ENCODE peak calls at places on chromosome 2, in ten cellular contexts. One of them, this sample, is unnamed.

GRCh38 chr2:20421988-20422678 is 24.7 kb upstream of the RHOB start:
- DNase-seq in GM12891: no peak
- DNase-seq in skeletal muscle cell: peak
- DNase-seq in activated naive CD4-positive, alpha-beta T cell treated with anti-CD3 and anti-CD28 coated beads for 36 hours: no peak
- DNase-seq in activated CD4-positive, alpha-beta T cell treated with anti-CD3 and anti-CD28 coated beads, Interleukin-2, amount 50 U/mL, for 24 hours: no peak
- DNase-seq in GM23248: peak
- DNase-seq in adrenal gland: peak
- DNase-seq in naive thymus-derived CD4-positive, alpha-beta T cell: no peak
- DNase-seq in transverse colon: peak
- DNase-seq in activated CD8-positive, alpha-beta memory T cell treated with anti-CD3 and anti-CD28 coated beads, Interleukin-2, amount 50 U/mL, for 48 hours: peak
- DNase-seq in this sample: no peak

GRCh38 chr2:234335676-234336228 is 161.1 kb downstream of the ARL4C start:
- DNase-seq in adrenal gland: peak
- DNase-seq in skeletal muscle cell: peak
- DNase-seq in activated CD8-positive, alpha-beta memory T cell treated with anti-CD3 and anti-CD28 coated beads, Interleukin-2, amount 50 U/mL, for 48 hours: peak
- DNase-seq in naive thymus-derived CD4-positive, alpha-beta T cell: peak
- DNase-seq in GM12891: no peak
- DNase-seq in GM23248: peak
- DNase-seq in transverse colon: peak
- DNase-seq in activated CD4-positive, alpha-beta T cell treated with anti-CD3 and anti-CD28 coated beads, Interleukin-2, amount 50 U/mL, for 24 hours: no peak
- DNase-seq in activated naive CD4-positive, alpha-beta T cell treated with anti-CD3 and anti-CD28 coated beads for 36 hours: peak
- DNase-seq in this sample: peak

GRCh38 chr2:233690444-233690843 is 2.2 kb upstream of the UGT1A6 start:
- DNase-seq in activated naive CD4-positive, alpha-beta T cell treated with anti-CD3 and anti-CD28 coated beads for 36 hours: no peak
- DNase-seq in transverse colon: no peak
- DNase-seq in activated CD4-positive, alpha-beta T cell treated with anti-CD3 and anti-CD28 coated beads, Interleukin-2, amount 50 U/mL, for 24 hours: no peak
- DNase-seq in adrenal gland: no peak
- DNase-seq in GM12891: no peak
- DNase-seq in activated CD8-positive, alpha-beta memory T cell treated with anti-CD3 and anti-CD28 coated beads, Interleukin-2, amount 50 U/mL, for 48 hours: no peak
- DNase-seq in GM23248: no peak
- DNase-seq in skeletal muscle cell: no peak
- DNase-seq in naive thymus-derived CD4-positive, alpha-beta T cell: no peak
- DNase-seq in this sample: no peak

GRCh38 chr2:47035615-47036488 is 119.3 kb downstream of the STPG4 start:
- DNase-seq in skeletal muscle cell: no peak
- DNase-seq in naive thymus-derived CD4-positive, alpha-beta T cell: no peak
- DNase-seq in activated naive CD4-positive, alpha-beta T cell treated with anti-CD3 and anti-CD28 coated beads for 36 hours: no peak
- DNase-seq in activated CD4-positive, alpha-beta T cell treated with anti-CD3 and anti-CD28 coated beads, Interleukin-2, amount 50 U/mL, for 24 hours: no peak
- DNase-seq in GM23248: no peak
- DNase-seq in transverse colon: no peak
- DNase-seq in GM12891: no peak
- DNase-seq in activated CD8-positive, alpha-beta memory T cell treated with anti-CD3 and anti-CD28 coated beads, Interleukin-2, amount 50 U/mL, for 48 hours: no peak
- DNase-seq in adrenal gland: peak
- DNase-seq in this sample: no peak

GRCh38 chr2:136204959-136205358 is 87.0 kb upstream of the CXCR4 start:
- DNase-seq in activated CD4-positive, alpha-beta T cell treated with anti-CD3 and anti-CD28 coated beads, Interleukin-2, amount 50 U/mL, for 24 hours: no peak
- DNase-seq in naive thymus-derived CD4-positive, alpha-beta T cell: no peak
- DNase-seq in adrenal gland: no peak
- DNase-seq in skeletal muscle cell: no peak
- DNase-seq in transverse colon: no peak
- DNase-seq in GM23248: no peak
- DNase-seq in activated naive CD4-positive, alpha-beta T cell treated with anti-CD3 and anti-CD28 coated beads for 36 hours: no peak
- DNase-seq in GM12891: no peak
- DNase-seq in activated CD8-positive, alpha-beta memory T cell treated with anti-CD3 and anti-CD28 coated beads, Interleukin-2, amount 50 U/mL, for 48 hours: no peak
- DNase-seq in this sample: no peak

GRCh38 chr2:144357623-144358400 is 162.1 kb downstream of the ZEB2 start:
- DNase-seq in activated CD4-positive, alpha-beta T cell treated with anti-CD3 and anti-CD28 coated beads, Interleukin-2, amount 50 U/mL, for 24 hours: no peak
- DNase-seq in adrenal gland: no peak
- DNase-seq in transverse colon: no peak
- DNase-seq in GM12891: no peak
- DNase-seq in activated CD8-positive, alpha-beta memory T cell treated with anti-CD3 and anti-CD28 coated beads, Interleukin-2, amount 50 U/mL, for 48 hours: no peak
- DNase-seq in activated naive CD4-positive, alpha-beta T cell treated with anti-CD3 and anti-CD28 coated beads for 36 hours: peak
- DNase-seq in GM23248: peak
- DNase-seq in skeletal muscle cell: peak
- DNase-seq in naive thymus-derived CD4-positive, alpha-beta T cell: no peak
- DNase-seq in this sample: no peak

GRCh38 chr2:88481937-88482336 is 29.4 kb upstream of the FOXI3 start:
- DNase-seq in adrenal gland: no peak
- DNase-seq in transverse colon: no peak
- DNase-seq in activated naive CD4-positive, alpha-beta T cell treated with anti-CD3 and anti-CD28 coated beads for 36 hours: no peak
- DNase-seq in activated CD8-positive, alpha-beta memory T cell treated with anti-CD3 and anti-CD28 coated beads, Interleukin-2, amount 50 U/mL, for 48 hours: no peak
- DNase-seq in naive thymus-derived CD4-positive, alpha-beta T cell: no peak
- DNase-seq in GM12891: no peak
- DNase-seq in activated CD4-positive, alpha-beta T cell treated with anti-CD3 and anti-CD28 coated beads, Interleukin-2, amount 50 U/mL, for 24 hours: no peak
- DNase-seq in skeletal muscle cell: peak
- DNase-seq in GM23248: peak
- DNase-seq in this sample: no peak

GRCh38 chr2:32622570-32623310 is 5.1 kb upstream of the TTC27 start:
- DNase-seq in activated CD8-positive, alpha-beta memory T cell treated with anti-CD3 and anti-CD28 coated beads, Interleukin-2, amount 50 U/mL, for 48 hours: no peak
- DNase-seq in GM12891: no peak
- DNase-seq in activated CD4-positive, alpha-beta T cell treated with anti-CD3 and anti-CD28 coated beads, Interleukin-2, amount 50 U/mL, for 24 hours: no peak
- DNase-seq in transverse colon: no peak
- DNase-seq in skeletal muscle cell: no peak
- DNase-seq in adrenal gland: no peak
- DNase-seq in naive thymus-derived CD4-positive, alpha-beta T cell: no peak
- DNase-seq in GM23248: peak
- DNase-seq in activated naive CD4-positive, alpha-beta T cell treated with anti-CD3 and anti-CD28 coated beads for 36 hours: no peak
- DNase-seq in this sample: no peak

GRCh38 chr2:187150667-187151066 is 297.4 kb downstream of the CALCRL start:
- DNase-seq in skeletal muscle cell: peak
- DNase-seq in adrenal gland: no peak
- DNase-seq in activated CD8-positive, alpha-beta memory T cell treated with anti-CD3 and anti-CD28 coated beads, Interleukin-2, amount 50 U/mL, for 48 hours: no peak
- DNase-seq in transverse colon: no peak
- DNase-seq in naive thymus-derived CD4-positive, alpha-beta T cell: no peak
- DNase-seq in GM23248: peak
- DNase-seq in activated CD4-positive, alpha-beta T cell treated with anti-CD3 and anti-CD28 coated beads, Interleukin-2, amount 50 U/mL, for 24 hours: no peak
- DNase-seq in activated naive CD4-positive, alpha-beta T cell treated with anti-CD3 and anti-CD28 coated beads for 36 hours: no peak
- DNase-seq in GM12891: no peak
- DNase-seq in this sample: no peak

GRCh38 chr2:3449936-3450335 is 69.4 kb downstream of the ADI1 start:
- DNase-seq in activated naive CD4-positive, alpha-beta T cell treated with anti-CD3 and anti-CD28 coated beads for 36 hours: no peak
- DNase-seq in GM12891: no peak
- DNase-seq in activated CD8-positive, alpha-beta memory T cell treated with anti-CD3 and anti-CD28 coated beads, Interleukin-2, amount 50 U/mL, for 48 hours: no peak
- DNase-seq in GM23248: no peak
- DNase-seq in skeletal muscle cell: no peak
- DNase-seq in transverse colon: no peak
- DNase-seq in adrenal gland: no peak
- DNase-seq in activated CD4-positive, alpha-beta T cell treated with anti-CD3 and anti-CD28 coated beads, Interleukin-2, amount 50 U/mL, for 24 hours: no peak
- DNase-seq in naive thymus-derived CD4-positive, alpha-beta T cell: no peak
- DNase-seq in this sample: no peak

GRCh38 chr2:13413989-13414388 is 697.3 kb downstream of the TRIB2 start:
- DNase-seq in activated naive CD4-positive, alpha-beta T cell treated with anti-CD3 and anti-CD28 coated beads for 36 hours: no peak
- DNase-seq in GM12891: no peak
- DNase-seq in adrenal gland: no peak
- DNase-seq in naive thymus-derived CD4-positive, alpha-beta T cell: no peak
- DNase-seq in GM23248: no peak
- DNase-seq in skeletal muscle cell: no peak
- DNase-seq in transverse colon: no peak
- DNase-seq in activated CD8-positive, alpha-beta memory T cell treated with anti-CD3 and anti-CD28 coated beads, Interleukin-2, amount 50 U/mL, for 48 hours: no peak
- DNase-seq in activated CD4-positive, alpha-beta T cell treated with anti-CD3 and anti-CD28 coated beads, Interleukin-2, amount 50 U/mL, for 24 hours: no peak
- DNase-seq in this sample: no peak

GRCh38 chr2:210617732-210618330 is 61.4 kb downstream of the CPS1 start:
- DNase-seq in adrenal gland: no peak
- DNase-seq in activated CD4-positive, alpha-beta T cell treated with anti-CD3 and anti-CD28 coated beads, Interleukin-2, amount 50 U/mL, for 24 hours: no peak
- DNase-seq in GM23248: peak
- DNase-seq in naive thymus-derived CD4-positive, alpha-beta T cell: no peak
- DNase-seq in GM12891: no peak
- DNase-seq in activated naive CD4-positive, alpha-beta T cell treated with anti-CD3 and anti-CD28 coated beads for 36 hours: peak
- DNase-seq in skeletal muscle cell: peak
- DNase-seq in activated CD8-positive, alpha-beta memory T cell treated with anti-CD3 and anti-CD28 coated beads, Interleukin-2, amount 50 U/mL, for 48 hours: no peak
- DNase-seq in transverse colon: no peak
- DNase-seq in this sample: no peak

GRCh38 chr2:237434916-237435315 is 21.0 kb upstream of the COL6A3 start:
- DNase-seq in GM12891: no peak
- DNase-seq in GM23248: peak
- DNase-seq in activated naive CD4-positive, alpha-beta T cell treated with anti-CD3 and anti-CD28 coated beads for 36 hours: peak
- DNase-seq in activated CD8-positive, alpha-beta memory T cell treated with anti-CD3 and anti-CD28 coated beads, Interleukin-2, amount 50 U/mL, for 48 hours: peak
- DNase-seq in skeletal muscle cell: peak
- DNase-seq in adrenal gland: no peak
- DNase-seq in transverse colon: peak
- DNase-seq in naive thymus-derived CD4-positive, alpha-beta T cell: peak
- DNase-seq in activated CD4-positive, alpha-beta T cell treated with anti-CD3 and anti-CD28 coated beads, Interleukin-2, amount 50 U/mL, for 24 hours: no peak
- DNase-seq in this sample: peak

GRCh38 chr2:21277340-21277739 is 153.6 kb downstream of the TDRD15 start:
- DNase-seq in activated naive CD4-positive, alpha-beta T cell treated with anti-CD3 and anti-CD28 coated beads for 36 hours: no peak
- DNase-seq in GM23248: no peak
- DNase-seq in GM12891: no peak
- DNase-seq in activated CD8-positive, alpha-beta memory T cell treated with anti-CD3 and anti-CD28 coated beads, Interleukin-2, amount 50 U/mL, for 48 hours: no peak
- DNase-seq in adrenal gland: no peak
- DNase-seq in activated CD4-positive, alpha-beta T cell treated with anti-CD3 and anti-CD28 coated beads, Interleukin-2, amount 50 U/mL, for 24 hours: no peak
- DNase-seq in transverse colon: peak
- DNase-seq in skeletal muscle cell: no peak
- DNase-seq in naive thymus-derived CD4-positive, alpha-beta T cell: no peak
- DNase-seq in this sample: no peak

GRCh38 chr2:86078801-86079545 is 26.7 kb downstream of the POLR1A start:
- DNase-seq in activated naive CD4-positive, alpha-beta T cell treated with anti-CD3 and anti-CD28 coated beads for 36 hours: peak
- DNase-seq in adrenal gland: peak
- DNase-seq in GM12891: no peak
- DNase-seq in naive thymus-derived CD4-positive, alpha-beta T cell: peak
- DNase-seq in transverse colon: peak
- DNase-seq in activated CD4-positive, alpha-beta T cell treated with anti-CD3 and anti-CD28 coated beads, Interleukin-2, amount 50 U/mL, for 24 hours: no peak
- DNase-seq in activated CD8-positive, alpha-beta memory T cell treated with anti-CD3 and anti-CD28 coated beads, Interleukin-2, amount 50 U/mL, for 48 hours: no peak
- DNase-seq in GM23248: peak
- DNase-seq in skeletal muscle cell: no peak
- DNase-seq in this sample: peak

GRCh38 chr2:29894822-29895221 is 26.6 kb downstream of the ALK start:
- DNase-seq in transverse colon: no peak
- DNase-seq in skeletal muscle cell: no peak
- DNase-seq in activated CD4-positive, alpha-beta T cell treated with anti-CD3 and anti-CD28 coated beads, Interleukin-2, amount 50 U/mL, for 24 hours: no peak
- DNase-seq in GM23248: no peak
- DNase-seq in GM12891: no peak
- DNase-seq in adrenal gland: no peak
- DNase-seq in activated naive CD4-positive, alpha-beta T cell treated with anti-CD3 and anti-CD28 coated beads for 36 hours: no peak
- DNase-seq in naive thymus-derived CD4-positive, alpha-beta T cell: no peak
- DNase-seq in activated CD8-positive, alpha-beta memory T cell treated with anti-CD3 and anti-CD28 coated beads, Interleukin-2, amount 50 U/mL, for 48 hours: no peak
- DNase-seq in this sample: no peak

GRCh38 chr2:157726946-157727345 is 98.3 kb upstream of the ACVR1C start:
- DNase-seq in activated CD4-positive, alpha-beta T cell treated with anti-CD3 and anti-CD28 coated beads, Interleukin-2, amount 50 U/mL, for 24 hours: no peak
- DNase-seq in skeletal muscle cell: no peak
- DNase-seq in adrenal gland: no peak
- DNase-seq in transverse colon: no peak
- DNase-seq in naive thymus-derived CD4-positive, alpha-beta T cell: no peak
- DNase-seq in GM12891: no peak
- DNase-seq in GM23248: no peak
- DNase-seq in activated CD8-positive, alpha-beta memory T cell treated with anti-CD3 and anti-CD28 coated beads, Interleukin-2, amount 50 U/mL, for 48 hours: no peak
- DNase-seq in activated naive CD4-positive, alpha-beta T cell treated with anti-CD3 and anti-CD28 coated beads for 36 hours: no peak
- DNase-seq in this sample: no peak

GRCh38 chr2:1591461-1591770 is 152.9 kb downstream of the PXDN start:
- DNase-seq in naive thymus-derived CD4-positive, alpha-beta T cell: no peak
- DNase-seq in activated CD8-positive, alpha-beta memory T cell treated with anti-CD3 and anti-CD28 coated beads, Interleukin-2, amount 50 U/mL, for 48 hours: no peak
- DNase-seq in transverse colon: no peak
- DNase-seq in GM12891: no peak
- DNase-seq in activated CD4-positive, alpha-beta T cell treated with anti-CD3 and anti-CD28 coated beads, Interleukin-2, amount 50 U/mL, for 24 hours: no peak
- DNase-seq in adrenal gland: no peak
- DNase-seq in GM23248: no peak
- DNase-seq in activated naive CD4-positive, alpha-beta T cell treated with anti-CD3 and anti-CD28 coated beads for 36 hours: no peak
- DNase-seq in skeletal muscle cell: no peak
- DNase-seq in this sample: no peak

This sample was measured in CD4-positive, CD25-positive, alpha-beta regulatory T cell.